ENCODE peak calls at places on chromosomes 3 and 15, in four cellular contexts. W, H, E and D are unnamed samples.
A peak's percentile ranks its signal among the peaks of the same experiment; 100 is the strongest.

GRCh38 chr3:180000500-180000899 is 36.2 kb downstream of the PEX5L start:
- DNase-seq in W (no peak), H (no peak), E (no peak), D (no peak)

GRCh38 chr3:38127611-38128302 is 9.2 kb downstream of the ACAA1 start:
- DNase-seq in W (no peak), H (no peak), E (no peak), D (no peak)

GRCh38 chr3:100047455-100048141 is 66.7 kb downstream of the FILIP1L start:
- DNase-seq in W (peak; percentile 77), H (no peak), E (peak; percentile 86), D (peak; percentile 12)

GRCh38 chr15:79740581-79740980 is 156.2 kb downstream of the MTHFS start:
- DNase-seq in W (no peak), H (no peak), E (no peak), D (no peak)

GRCh38 chr3:10619989-10620832 is 114.8 kb upstream of the ATP2B2 start:
- DNase-seq in W (no peak), H (no peak), E (no peak), D (no peak)

GRCh38 chr15:31364301-31365031 is 37.8 kb downstream of the KLF13 start:
- DNase-seq in W (no peak), H (peak; percentile 38), E (no peak), D (no peak)

GRCh38 chr15:22978691-22979068 is 1.5 kb downstream of the CYFIP1 start:
- DNase-seq in W (no peak), H (no peak), E (no peak), D (peak; percentile 23)

GRCh38 chr3:194773666-194774455 is 88.2 kb downstream of the FAM43A start:
- DNase-seq in W (no peak), H (no peak), E (no peak), D (no peak)

GRCh38 chr3:12454076-12454807 is 30.0 kb upstream of the TSEN2 start:
- DNase-seq in W (no peak), H (no peak), E (no peak), D (no peak)

GRCh38 chr3:162569314-162569713 is 1072.7 kb downstream of the OTOL1 start:
- DNase-seq in W (no peak), H (no peak), E (peak; percentile 3), D (no peak)

GRCh38 chr3:124113475-124113874 is 121.6 kb upstream of the ROPN1 start:
- DNase-seq in W (no peak), H (no peak), E (no peak), D (no peak)

GRCh38 chr3:143613226-143613625 is 235.0 kb downstream of the SLC9A9 start:
- DNase-seq in W (no peak), H (no peak), E (no peak), D (no peak)

GRCh38 chr3:16136042-16136441 is 38.4 kb upstream of the GALNT15 start:
- DNase-seq in W (no peak), H (no peak), E (no peak), D (no peak)

GRCh38 chr15:96296264-96296663 is 34.2 kb upstream of the NR2F2 start:
- DNase-seq in W (no peak), H (no peak), E (no peak), D (no peak)

GRCh38 chr15:41919954-41920538 is 26.2 kb upstream of the SPTBN5 start:
- DNase-seq in W (no peak), H (no peak), E (no peak), D (no peak)

GRCh38 chr3:142849148-142849547 is 39.7 kb downstream of the PCOLCE2 start:
- DNase-seq in W (no peak), H (no peak), E (no peak), D (no peak)

GRCh38 chr3:169661567-169662214 is 1.8 kb downstream of the MECOM start:
- DNase-seq in W (no peak), H (peak; percentile 18), E (no peak), D (no peak)

GRCh38 chr15:63715818-63716217 is 117.9 kb downstream of the HERC1 start:
- DNase-seq in W (no peak), H (no peak), E (no peak), D (peak; percentile 13)

GRCh38 chr3:17183951-17184550 is 299.3 kb downstream of the PLCL2 start:
- DNase-seq in W (no peak), H (peak; percentile 27), E (no peak), D (peak; percentile 11)

GRCh38 chr15:31511707-31512310 is 185.2 kb downstream of the KLF13 start:
- DNase-seq in W (peak; percentile 25), H (no peak), E (no peak), D (no peak)

GRCh38 chr3:195907730-195908438 is 467 bp downstream of the TNK2 start:
- DNase-seq in W (peak; percentile 38), H (peak; percentile 56), E (no peak), D (peak; percentile 32)

GRCh38 chr3:180072786-180073185 is 36.0 kb upstream of the PEX5L start:
- DNase-seq in W (no peak), H (no peak), E (no peak), D (no peak)

GRCh38 chr15:27796405-27797085 is 302.6 kb downstream of the OCA2 start:
- DNase-seq in W (no peak), H (no peak), E (no peak), D (no peak)

GRCh38 chr15:85606721-85607120 is 188.0 kb downstream of the KLHL25 start:
- DNase-seq in W (no peak), H (no peak), E (no peak), D (no peak)

GRCh38 chr15:85607842-85608241 is 186.9 kb downstream of the KLHL25 start:
- DNase-seq in W (no peak), H (no peak), E (no peak), D (no peak)

GRCh38 chr15:85604194-85604593 is 190.5 kb downstream of the KLHL25 start:
- DNase-seq in W (no peak), H (no peak), E (no peak), D (no peak)

GRCh38 chr15:85609492-85609891 is 185.2 kb downstream of the KLHL25 start:
- DNase-seq in W (no peak), H (no peak), E (no peak), D (no peak)

GRCh38 chr15:85607141-85607806 is 187.5 kb downstream of the KLHL25 start:
- DNase-seq in W (no peak), H (no peak), E (peak; percentile 27), D (peak; percentile 21)
- TF ChIP-seq RAD21 in W (no peak), H (no peak), E (no peak), D (no peak)

GRCh38 chr3:184334470-184335158 is 2.8 kb upstream of the FAM131A start:
- DNase-seq in W (no peak), H (no peak), E (no peak), D (peak; percentile 48)
- TF ChIP-seq POLR2AphosphoS2 in W (no peak), H (no peak), E (no peak), D (no peak)

GRCh38 chr3:73055583-73056364 is 5.7 kb upstream of the EBLN2 start:
- DNase-seq in W (no peak), H (no peak), E (no peak), D (no peak)

GRCh38 chr3:73061416-73061815 is at the start of gene EBLN2:
- DNase-seq in W (no peak), H (no peak), E (no peak), D (no peak)

GRCh38 chr3:73052857-73053256 is 8.6 kb upstream of the EBLN2 start:
- DNase-seq in W (no peak), H (no peak), E (no peak), D (no peak)

GRCh38 chr3:73060302-73060723 is 1.1 kb upstream of the EBLN2 start:
- DNase-seq in W (no peak), H (no peak), E (no peak), D (no peak)

GRCh38 chr3:73056365-73057150 is 4.9 kb upstream of the EBLN2 start:
- DNase-seq in W (no peak), H (no peak), E (peak; percentile 50), D (peak; percentile 64)
- TF ChIP-seq RAD21 in W (peak; percentile 75), H (peak; percentile 63), E (peak; percentile 67), D (peak; percentile 66)

DNA sequence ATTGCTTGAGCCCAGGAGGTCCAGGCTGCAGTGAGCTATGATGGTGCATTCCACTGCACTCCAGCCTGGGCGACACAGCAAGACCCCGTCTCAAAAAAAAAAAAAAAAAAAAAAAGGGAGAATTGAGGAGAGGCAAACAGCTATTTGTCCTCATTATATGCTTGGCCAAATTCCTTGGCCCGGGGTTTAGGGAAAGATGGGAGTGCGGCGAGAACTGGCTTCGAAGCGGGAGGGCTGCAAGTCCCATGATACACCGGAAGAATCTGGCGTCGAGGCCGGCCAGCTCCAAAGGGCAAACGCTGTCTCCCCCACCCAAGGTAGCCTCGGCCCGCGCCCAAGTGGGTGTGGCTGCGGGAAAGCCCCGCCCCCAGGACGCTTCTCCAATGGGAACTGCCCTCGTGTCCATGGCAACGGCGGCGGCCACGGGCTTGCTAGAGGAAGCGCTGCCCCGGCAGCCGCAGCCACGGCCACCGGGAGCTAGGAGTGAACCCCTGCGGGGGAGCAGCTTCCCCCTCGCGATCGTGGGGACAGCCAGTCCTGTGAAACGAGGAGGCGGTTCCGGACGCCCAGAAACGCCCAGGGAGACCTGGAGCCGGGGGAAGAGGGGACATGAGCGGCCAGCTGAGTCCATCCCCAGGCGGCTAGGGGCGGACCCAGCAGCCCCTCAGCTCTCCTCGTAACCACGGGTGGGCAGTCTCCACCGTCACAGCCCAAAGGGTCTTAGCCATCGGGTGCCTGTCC is at the start of gene TTLL13:
- DNase-seq in W (no peak), H (peak; percentile 96), E (peak; percentile 89), D (peak; percentile 92)
- TF ChIP-seq POLR2AphosphoS2 in W (no peak), H (no peak), E (no peak), D (no peak)

DNA sequence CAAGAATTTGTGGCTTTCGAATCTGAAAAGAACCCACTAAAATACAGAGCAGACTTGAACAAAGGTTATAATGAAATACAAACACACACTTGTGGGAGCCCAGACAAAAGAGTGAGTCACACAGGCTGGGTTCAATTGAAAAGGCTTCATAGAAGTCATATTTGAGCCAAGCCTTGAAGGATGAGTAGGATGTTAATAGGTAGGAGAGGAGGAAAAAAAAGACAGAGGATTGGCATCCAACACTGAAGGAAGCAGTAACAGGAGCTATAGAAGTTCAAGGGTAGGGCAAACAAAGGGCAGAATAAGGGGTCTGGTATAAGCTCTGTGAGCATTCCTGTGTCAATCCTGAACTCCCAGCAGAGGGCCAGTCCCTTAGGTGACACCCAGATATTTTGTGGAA is 325.4 kb downstream of the FOXP1 start:
- DNase-seq in W (no peak), H (no peak), E (peak; percentile 70), D (peak; percentile 89)
- TF ChIP-seq RAD21 in W (no peak), H (no peak), E (no peak), D (no peak)